ENCODE peak calls at places on chromosomes 7 and 10, in four cellular contexts. X, V, Y and L are unnamed samples.
A peak's percentile ranks its signal among the peaks of the same experiment; 100 is the strongest.

GRCh38 chr7:5036446-5036845 is 9.2 kb upstream of the RBAK start:
- DNase-seq in Y (no peak), X (no peak), V (no peak), L (no peak)

GRCh38 chr7:39300276-39300675 is 265.9 kb upstream of the YAE1 start:
- DNase-seq in V (no peak), Y (no peak), X (no peak), L (no peak)

GRCh38 chr10:88913157-88913556 is 33.1 kb downstream of the STAMBPL1 start:
- DNase-seq in Y (no peak), V (no peak), X (no peak), L (no peak)

GRCh38 chr7:107768263-107768662 is 24.3 kb downstream of the CBLL1 start:
- DNase-seq in Y (no peak), X (no peak), V (peak; percentile 6), L (no peak)

GRCh38 chr10:79053081-79053434 is 15.7 kb upstream of the ZMIZ1 start:
- DNase-seq in Y (no peak), X (peak; percentile 8), V (no peak), L (no peak)

GRCh38 chr10:42987121-42987541 is 89.7 kb upstream of the RET start:
- DNase-seq in Y (peak; percentile 30), V (no peak), X (peak; percentile 10), L (no peak)

GRCh38 chr10:18098201-18098600 is 42.0 kb upstream of the CACNB2 start:
- DNase-seq in Y (no peak), X (no peak), V (no peak), L (no peak)

GRCh38 chr10:48450233-48450810 is 143.8 kb downstream of the MAPK8 start:
- DNase-seq in V (no peak), X (no peak), Y (peak; percentile 40), L (no peak)

GRCh38 chr10:123331438-123331837 is 177.2 kb downstream of the BUB3 start:
- DNase-seq in Y (no peak), V (peak; percentile 60), X (no peak), L (no peak)

GRCh38 chr7:76231583-76231982 is 29.9 kb downstream of the SRRM3 start:
- DNase-seq in V (no peak), X (no peak), Y (no peak), L (no peak)

GRCh38 chr10:31136386-31136785 is 104.7 kb upstream of the ZNF438 start:
- DNase-seq in Y (no peak), V (no peak), X (no peak), L (no peak)

GRCh38 chr7:7418997-7419396 is 116.7 kb downstream of the COL28A1 start:
- DNase-seq in Y (no peak), X (no peak), V (no peak), L (no peak)

GRCh38 chr7:73678862-73679261 is 4.4 kb downstream of the DNAJC30 start:
- DNase-seq in X (no peak), V (no peak), Y (no peak), L (no peak)

GRCh38 chr7:94266278-94266677 is 128.4 kb upstream of the COL1A2 start:
- DNase-seq in Y (no peak), X (peak; percentile 22), V (peak; percentile 20), L (peak; percentile 7)

GRCh38 chr7:31696270-31696669 is 9.3 kb downstream of the PPP1R17 start:
- DNase-seq in Y (no peak), V (no peak), X (no peak), L (no peak)

GRCh38 chr10:124912487-124912886 is 29.4 kb upstream of the ZRANB1 start:
- DNase-seq in Y (no peak), X (no peak), V (no peak), L (no peak)

GRCh38 chr7:40279991-40280390 is 145.2 kb downstream of the SUGCT start:
- DNase-seq in X (no peak), Y (no peak), V (no peak), L (no peak)

GRCh38 chr10:90621577-90621976 is 236.3 kb downstream of the HTR7 start:
- DNase-seq in Y (no peak), X (no peak), V (no peak), L (no peak)

GRCh38 chr7:33516634-33517033 is 387.3 kb downstream of the BBS9 start:
- DNase-seq in Y (no peak), V (no peak), X (no peak), L (no peak)

GRCh38 chr7:158245724-158246041 is 341.9 kb downstream of the PTPRN2 start:
- DNase-seq in Y (no peak), X (no peak), V (no peak), L (no peak)

GRCh38 chr7:415646-416525 is 103.8 kb downstream of the PDGFA start:
- DNase-seq in Y (no peak), X (no peak), V (no peak), L (no peak)

GRCh38 chr10:11546581-11546980 is 64.9 kb downstream of the USP6NL start:
- DNase-seq in V (peak; percentile 56), Y (no peak), X (no peak), L (no peak)

GRCh38 chr7:155356323-155357105 is 58.8 kb downstream of the INSIG1 start:
- DNase-seq in Y (no peak), X (no peak), V (no peak), L (no peak)

GRCh38 chr7:80775481-80775880 is 137.0 kb downstream of the CD36 start:
- DNase-seq in X (no peak), Y (no peak), V (no peak), L (no peak)

GRCh38 chr10:6877351-6878066 is 297.4 kb upstream of the PRKCQ start:
- DNase-seq in X (no peak), V (no peak), Y (no peak), L (no peak)

GRCh38 chr7:20172736-20173334 is 44.3 kb downstream of the MACC1 start:
- DNase-seq in Y (peak; percentile 52), X (peak; percentile 83), V (peak; percentile 41), L (no peak)

GRCh38 chr7:123499211-123499968 is 35.0 kb downstream of the IQUB start:
- DNase-seq in X (no peak), Y (no peak), V (peak; percentile 36), L (no peak)

GRCh38 chr10:31749981-31750850 is 178.4 kb downstream of the ARHGAP12 start:
- DNase-seq in V (peak; percentile 37), X (peak; percentile 75), Y (peak; percentile 62), L (peak; percentile 56)

GRCh38 chr10:15494850-15495249 is 123.8 kb upstream of the FAM171A1 start:
- DNase-seq in Y (no peak), X (no peak), V (no peak), L (no peak)

GRCh38 chr7:52958621-52959140 is 76.8 kb upstream of the POM121L12 start:
- DNase-seq in Y (no peak), V (no peak), X (no peak), L (no peak)

GRCh38 chr7:405489-406211 is 114.0 kb downstream of the PDGFA start:
- DNase-seq in Y (no peak), V (no peak), X (no peak), L (no peak)

GRCh38 chr7:44161371-44161770 is 20.2 kb upstream of the MYL7 start:
- DNase-seq in X (no peak), V (no peak), Y (no peak), L (no peak)

GRCh38 chr10:60853107-60853506 is 74.8 kb downstream of the CDK1 start:
- DNase-seq in X (no peak), Y (no peak), V (no peak), L (peak; percentile 26)

DNA sequence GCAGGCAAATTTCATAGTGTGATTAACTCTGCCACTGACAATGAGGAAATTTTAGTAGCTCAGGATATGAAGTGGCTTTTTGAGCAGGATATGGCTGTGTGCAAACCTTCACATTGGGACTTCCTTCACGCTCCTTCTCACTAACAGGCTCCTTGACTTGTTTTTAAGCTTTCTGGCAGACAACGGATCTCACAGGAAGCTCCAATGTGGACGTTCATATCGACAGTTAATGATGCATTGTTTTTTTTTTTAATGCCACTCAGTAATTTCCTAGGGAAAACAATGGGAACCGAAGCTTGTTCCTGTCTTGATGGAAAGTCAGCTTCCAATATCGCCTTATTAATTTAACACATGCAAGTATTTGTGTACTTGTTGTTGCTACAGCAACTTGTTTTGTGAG is 84.8 kb downstream of the NRP1 start:
- DNase-seq in Y (no peak), V (no peak), X (no peak), L (peak; percentile 37)
- H3K36me3 ChIP-seq in Y (peaks cover 78% of the 10 kb centered on the region), V (peaks cover 61% of the 10 kb centered on the region), X (no peaks in the 10 kb centered on the region), L (peaks cover 100% of the 10 kb centered on the region)

GRCh38 chr7:91880016-91880412 is 488 bp downstream of the MTERF1 start:
- DNase-seq in V (no peak), X (no peak), Y (no peak), L (no peak)
- H3K4me1 ChIP-seq in V (peaks cover 13% of the 10 kb centered on the region), X (no peaks in the 10 kb centered on the region), Y (peaks cover 5% of the 10 kb centered on the region), L (peaks cover 12% of the 10 kb centered on the region)

GRCh38 chr7:24137338-24137737 is 146.7 kb upstream of the NPY start:
- DNase-seq in V (no peak), Y (no peak), X (no peak), L (no peak)

GRCh38 chr7:24138366-24138765 is 145.6 kb upstream of the NPY start:
- DNase-seq in X (no peak), Y (no peak), V (no peak), L (no peak)

GRCh38 chr7:24133691-24134090 is 150.3 kb upstream of the NPY start:
- DNase-seq in X (no peak), Y (no peak), V (no peak), L (no peak)

GRCh38 chr7:24134535-24134934 is 149.5 kb upstream of the NPY start:
- DNase-seq in Y (no peak), X (no peak), V (no peak), L (no peak)

GRCh38 chr7:24135003-24135817 is 148.8 kb upstream of the NPY start:
- DNase-seq in V (no peak), Y (no peak), X (no peak), L (no peak)
- H3K4me3 ChIP-seq in V (no peak overlapping the region), Y (no peak overlapping the region), X (no peak overlapping the region), L (no peak overlapping the region)

DNA sequence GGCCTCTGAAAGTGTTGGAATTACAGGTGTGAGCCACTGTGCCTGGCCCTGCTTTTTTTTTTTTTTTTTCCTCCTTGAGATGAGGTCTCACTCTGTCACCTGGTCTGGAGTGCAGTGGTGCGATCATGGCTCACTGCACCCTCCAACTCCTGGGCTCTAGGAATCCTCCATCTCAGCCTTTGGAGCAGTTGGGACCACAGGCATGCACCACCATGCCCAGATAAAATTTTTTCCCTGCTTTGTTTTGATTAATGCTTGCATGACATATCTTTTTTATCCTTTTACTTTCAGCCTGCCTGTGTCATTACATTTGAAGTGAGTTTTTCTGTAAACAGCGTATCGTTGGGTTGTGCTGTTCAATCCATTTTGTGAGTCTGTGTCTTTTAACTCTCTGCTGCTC is 97.0 kb downstream of the ANKRD61 start:
- DNase-seq in Y (no peak), V (peak; percentile 56), X (no peak), L (no peak)
- H3K36me3 ChIP-seq in Y (peaks cover 59% of the 10 kb centered on the region), V (peaks cover 6% of the 10 kb centered on the region), X (no peaks in the 10 kb centered on the region), L (peaks cover 19% of the 10 kb centered on the region)

GRCh38 chr10:114376523-114376922 is 27.8 kb downstream of the AFAP1L2 start:
- DNase-seq in Y (no peak), V (no peak), X (no peak), L (no peak)

GRCh38 chr10:114374141-114374791 is 30.0 kb downstream of the AFAP1L2 start:
- DNase-seq in Y (no peak), X (peak; percentile 86), V (no peak), L (peak; percentile 73)

GRCh38 chr10:114370993-114371392 is 33.3 kb downstream of the AFAP1L2 start:
- DNase-seq in X (no peak), Y (no peak), V (no peak), L (no peak)

GRCh38 chr10:114372179-114372578 is 32.1 kb downstream of the AFAP1L2 start:
- DNase-seq in Y (peak; percentile 59), V (no peak), X (no peak), L (no peak)

GRCh38 chr10:114375082-114375481 is 29.2 kb downstream of the AFAP1L2 start:
- DNase-seq in X (no peak), V (no peak), Y (no peak), L (no peak)
- H3K4me1 ChIP-seq in X (peaks cover 3% of the 10 kb centered on the region), V (peaks cover 7% of the 10 kb centered on the region), Y (peaks cover 65% of the 10 kb centered on the region), L (no peaks in the 10 kb centered on the region)